ENCODE peak calls at places on chromosome 7, in nine cellular contexts. Q is brain microvascular endothelial cell, V is IMR-90, F is aorta, S is GM23248, R is BE2C, P is mammary epithelial cell, W is body of pancreas, D is heart left ventricle. H is an unnamed sample. For H3K27me3, the result is how much of the 10 kb centered on the place peaks cover.

GRCh38 chr7:149455175-149455950 is 5.5 kb downstream of the ZNF777 start:
- DNase-seq in W (no peak), R (no peak), Q (no peak), S (no peak), V (no peak), F (no peak), P (no peak), D (no peak), H (no peak)

GRCh38 chr7:137146552-137146961 is 197.0 kb downstream of the PTN start:
- DNase-seq in D (no peak), F (no peak), W (no peak), Q (peak), P (peak), R (no peak), S (peak), V (peak), H (no peak)

GRCh38 chr7:134051020-134051419 is 76.1 kb upstream of the LRGUK start:
- DNase-seq in Q (no peak), S (no peak), P (no peak), W (no peak), D (no peak), R (no peak), V (no peak), F (no peak), H (no peak)

GRCh38 chr7:50962962-50963374 is 180.3 kb upstream of the GRB10 start:
- DNase-seq in S (peak), F (peak), R (peak), D (peak), Q (peak), P (peak), W (peak), V (no peak), H (peak)

GRCh38 chr7:40015790-40016296 is 65.8 kb downstream of the CDK13 start:
- DNase-seq in W (peak), D (no peak), P (peak), V (peak), Q (peak), S (peak), R (no peak), F (no peak), H (no peak)

GRCh38 chr7:122515404-122515803 is 183.5 kb downstream of the RNF133 start:
- DNase-seq in D (no peak), Q (no peak), V (no peak), P (no peak), W (peak), R (no peak), F (no peak), S (no peak), H (peak)

GRCh38 chr7:90625562-90625961 is 29.4 kb downstream of the CDK14 start:
- DNase-seq in P (no peak), D (peak), W (peak), F (no peak), Q (peak), S (peak), V (peak), R (peak), H (no peak)

GRCh38 chr7:10022957-10023356 is 950.7 kb upstream of the PHF14 start:
- DNase-seq in P (no peak), R (peak), S (peak), D (no peak), F (no peak), V (no peak), W (peak), Q (peak), H (no peak)

GRCh38 chr7:116524609-116525297 is at the start of gene CAV1:
- DNase-seq in S (peak), D (peak), W (peak), F (peak), V (peak), P (peak), Q (peak), R (no peak), H (peak)

GRCh38 chr7:25314729-25315267 is 86.5 kb upstream of the NPVF start:
- DNase-seq in Q (no peak), W (peak), S (peak), D (no peak), R (no peak), P (no peak), V (no peak), F (no peak), H (peak)

GRCh38 chr7:101754432-101755159 is 62.8 kb upstream of the CUX1 start:
- DNase-seq in V (peak), D (no peak), R (no peak), P (peak), Q (peak), F (no peak), S (peak), W (peak), H (no peak)

GRCh38 chr7:155213385-155213784 is 84.3 kb upstream of the INSIG1 start:
- DNase-seq in P (no peak), D (no peak), R (no peak), V (peak), F (peak), Q (peak), S (peak), W (no peak), H (no peak)

GRCh38 chr7:139075871-139076686 is 33.4 kb downstream of the ZC3HAV1 start:
- DNase-seq in S (no peak), V (no peak), W (no peak), P (no peak), R (no peak), F (no peak), D (no peak), Q (no peak), H (no peak)

GRCh38 chr7:47039089-47039648 is 542.7 kb downstream of the TNS3 start:
- DNase-seq in F (no peak), R (no peak), Q (no peak), S (no peak), D (peak), P (no peak), W (no peak), V (no peak), H (no peak)

GRCh38 chr7:28316489-28316888 is 95.8 kb upstream of the CREB5 start:
- DNase-seq in Q (no peak), P (peak), F (no peak), W (no peak), D (no peak), S (peak), R (no peak), V (peak), H (no peak)

GRCh38 chr7:70698219-70698832 is 433.6 kb upstream of the GALNT17 start:
- DNase-seq in P (peak), Q (peak), S (peak), D (no peak), W (peak), F (no peak), V (peak), R (peak), H (no peak)

GRCh38 chr7:10973061-10973941 is at the start of gene PHF14:
- DNase-seq in S (peak), W (peak), R (peak), F (peak), P (peak), V (peak), D (peak), Q (peak), H (peak)

GRCh38 chr7:158771-159170 is 33.6 kb upstream of the FAM20C start:
- DNase-seq in D (peak), P (no peak), V (no peak), F (peak), W (no peak), Q (no peak), S (no peak), R (no peak), H (no peak)

GRCh38 chr7:13890793-13891192 is 98.7 kb downstream of the ETV1 start:
- DNase-seq in R (no peak), Q (no peak), S (no peak), F (no peak), D (no peak), V (no peak), P (no peak), W (no peak), H (no peak)

GRCh38 chr7:2478387-2478760 is 2.2 kb upstream of the GRIFIN start:
- DNase-seq in P (no peak), Q (no peak), F (peak), V (no peak), R (no peak), S (peak), W (peak), D (peak), H (peak)

GRCh38 chr7:47734287-47734948 is 152.5 kb upstream of the TNS3 start:
- DNase-seq in F (no peak), S (no peak), R (no peak), D (no peak), P (no peak), V (no peak), W (no peak), Q (no peak), H (no peak)

GRCh38 chr7:3244241-3244814 is 56.7 kb upstream of the SDK1 start:
- DNase-seq in D (no peak), P (peak), R (no peak), S (peak), Q (peak), V (peak), W (no peak), F (no peak), H (no peak)

GRCh38 chr7:516606-517456 is 2.8 kb downstream of the PDGFA start:
- DNase-seq in V (peak), S (peak), R (no peak), F (peak), D (peak), Q (peak), W (peak), P (peak), H (peak)

GRCh38 chr7:5598261-5598761 is 174.7 kb upstream of the TNRC18 start:
- DNase-seq in W (no peak), P (no peak), S (peak), V (no peak), Q (no peak), D (no peak), F (no peak), R (no peak), H (no peak)

GRCh38 chr7:73622527-73622908 is 1.8 kb downstream of the MLXIPL start:
- DNase-seq in W (no peak), F (no peak), S (no peak), V (no peak), R (no peak), Q (no peak), P (no peak), D (no peak), H (no peak)
- H3K27me3 ChIP-seq in W (under half), F (under half), S (under half), V (half or more), R (under half), Q (under half), P (under half), D (half or more), H (under half)

GRCh38 chr7:140609646-140610045 is 31.0 kb downstream of the DENND2A start:
- DNase-seq in W (no peak), V (peak), S (peak), F (no peak), R (no peak), P (peak), Q (peak), D (no peak), H (no peak)
- H3K27me3 ChIP-seq in W (under half), V (under half), S (under half), F (under half), R (under half), P (under half), Q (under half), D (under half), H (under half)

GRCh38 chr7:27212587-27213149 is 12.8 kb upstream of the HOXA13 start:
- DNase-seq in Q (no peak), D (no peak), F (peak), W (no peak), P (no peak), R (no peak), V (no peak), S (no peak), H (no peak)

GRCh38 chr7:27213904-27214586 is 14.2 kb upstream of the HOXA13 start:
- DNase-seq in W (no peak), R (no peak), P (no peak), D (no peak), Q (no peak), S (no peak), F (peak), V (no peak), H (no peak)

GRCh38 chr7:27215356-27215755 is 15.5 kb upstream of the HOXA13 start:
- DNase-seq in F (peak), D (no peak), V (no peak), S (no peak), R (no peak), W (no peak), P (no peak), Q (no peak), H (no peak)

GRCh38 chr7:27213150-27213903 is 13.4 kb upstream of the HOXA13 start:
- DNase-seq in W (no peak), R (no peak), P (no peak), S (no peak), V (no peak), F (peak), D (no peak), Q (no peak), H (no peak)

DNA sequence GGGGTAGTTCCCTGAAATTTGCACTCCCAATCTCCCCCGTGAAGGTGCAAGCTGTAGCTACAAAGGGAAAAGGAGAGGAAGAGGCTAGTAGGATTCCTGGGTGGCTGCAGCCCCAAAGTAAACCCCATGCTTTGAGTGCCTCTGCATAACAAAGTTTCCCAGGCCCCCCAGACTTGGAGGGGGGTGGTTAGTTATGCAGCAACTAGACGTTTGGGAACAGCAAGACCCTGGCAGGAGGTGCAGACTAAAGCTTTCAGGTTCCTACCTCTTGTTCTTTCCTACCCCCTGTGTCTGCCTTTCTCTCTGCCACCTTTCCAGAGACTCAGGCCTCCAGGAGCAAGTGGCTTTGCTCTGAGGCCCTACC is 14.7 kb upstream of the HOXA13 start:
- DNase-seq in D (no peak), S (no peak), F (no peak), Q (no peak), P (no peak), V (no peak), W (no peak), R (no peak), H (no peak)
- H3K27me3 ChIP-seq in D (half or more), S (under half), F (under half), Q (half or more), P (under half), V (half or more), W (under half), R (half or more), H (under half)

GRCh38 chr7:156998988-156999610 is 11.4 kb downstream of the MNX1 start:
- DNase-seq in V (no peak), W (no peak), P (no peak), F (no peak), S (no peak), D (no peak), R (no peak), Q (no peak), H (no peak)

GRCh38 chr7:157001920-157002818 is 8.3 kb downstream of the MNX1 start:
- DNase-seq in R (no peak), Q (no peak), S (no peak), W (no peak), D (no peak), F (no peak), P (no peak), V (no peak), H (no peak)

GRCh38 chr7:157000741-157001653 is 9.5 kb downstream of the MNX1 start:
- DNase-seq in S (no peak), Q (no peak), F (no peak), W (no peak), P (no peak), V (no peak), D (no peak), R (no peak), H (no peak)

GRCh38 chr7:156999611-157000046 is 10.8 kb downstream of the MNX1 start:
- DNase-seq in P (no peak), W (peak), Q (no peak), F (peak), S (no peak), D (no peak), V (no peak), R (no peak), H (no peak)

DNA sequence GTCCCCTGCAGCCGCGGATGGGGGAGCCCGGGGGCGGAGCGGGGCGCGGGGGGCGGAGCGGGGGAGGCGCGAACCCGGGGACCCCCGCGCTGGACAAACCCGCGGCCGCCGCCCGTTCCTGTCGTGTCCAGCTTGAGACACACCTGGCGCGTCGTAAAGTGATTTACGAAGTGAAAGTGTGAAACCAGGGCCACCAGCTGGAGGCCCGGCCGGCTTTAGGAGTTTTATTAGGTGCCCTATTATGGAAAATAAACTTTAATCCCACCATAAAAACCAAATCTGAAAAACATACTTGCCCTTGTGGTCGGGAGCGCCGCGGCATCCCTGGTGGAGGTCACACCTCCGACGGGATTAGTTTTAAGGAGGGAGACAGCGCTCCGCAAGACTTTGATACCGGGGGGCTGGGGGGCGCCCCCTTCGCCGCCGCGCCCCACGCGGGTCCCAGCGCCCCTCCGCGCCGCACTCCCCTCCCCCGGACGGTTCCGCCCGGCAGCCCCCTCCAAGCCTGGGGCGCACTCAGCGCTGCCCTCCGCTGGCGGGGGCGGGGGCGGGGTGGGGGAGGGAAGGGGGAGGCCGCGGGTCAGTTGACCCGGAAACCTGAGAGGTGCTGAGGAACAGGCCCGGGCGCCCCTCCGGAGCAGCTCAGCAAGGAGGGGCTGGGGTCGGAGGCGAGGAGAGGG is 10.3 kb downstream of the MNX1 start:
- DNase-seq in F (no peak), D (no peak), S (no peak), P (no peak), R (no peak), V (no peak), W (peak), Q (no peak), H (no peak)
- H3K27me3 ChIP-seq in F (under half), D (half or more), S (half or more), P (under half), R (half or more), V (half or more), W (under half), Q (half or more), H (under half)

GRCh38 chr7:141185369-141185967 is 111.6 kb downstream of the TMEM178B start:
- DNase-seq in D (no peak), V (no peak), Q (no peak), S (no peak), F (no peak), W (no peak), P (no peak), R (no peak), H (no peak)
- H3K27me3 ChIP-seq in D (under half), V (under half), Q (under half), S (under half), F (under half), W (under half), P (under half), R (under half), H (under half)

GRCh38 chr7:29853072-29853471 is 46.8 kb downstream of the WIPF3 start:
- DNase-seq in D (peak), W (peak), F (no peak), P (peak), R (no peak), V (no peak), S (no peak), Q (no peak), H (no peak)

GRCh38 chr7:29844614-29845013 is 38.3 kb downstream of the WIPF3 start:
- DNase-seq in S (no peak), D (no peak), R (no peak), F (no peak), V (no peak), Q (no peak), P (no peak), W (no peak), H (no peak)

GRCh38 chr7:29852457-29852856 is 46.1 kb downstream of the WIPF3 start:
- DNase-seq in V (no peak), F (no peak), W (no peak), R (no peak), P (peak), D (no peak), Q (no peak), S (no peak), H (no peak)

GRCh38 chr7:29851487-29851886 is 45.2 kb downstream of the WIPF3 start:
- DNase-seq in P (no peak), D (peak), F (no peak), V (no peak), W (peak), S (no peak), R (no peak), Q (no peak), H (peak)

DNA sequence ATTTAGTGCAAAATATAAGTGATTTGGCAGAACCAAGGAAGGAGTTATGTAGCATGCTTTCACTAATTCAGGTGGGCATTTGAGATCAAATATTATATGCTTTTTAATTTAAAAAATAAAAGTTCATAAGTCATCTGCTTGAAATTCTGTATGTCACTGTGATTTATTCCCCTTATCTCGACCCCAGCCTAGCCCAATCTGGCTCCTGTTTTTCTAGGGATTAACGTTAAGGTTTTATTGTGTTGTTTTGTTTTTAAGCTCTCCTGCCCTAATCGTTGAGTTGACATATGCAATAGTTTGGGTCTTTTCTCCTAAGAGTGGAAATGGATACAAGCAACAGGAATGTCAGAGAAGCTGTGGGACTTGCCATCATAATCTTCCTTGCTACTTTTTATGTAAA is 42.6 kb downstream of the WIPF3 start:
- DNase-seq in F (no peak), R (no peak), W (no peak), P (no peak), Q (no peak), S (no peak), V (no peak), D (no peak), H (no peak)
- H3K27me3 ChIP-seq in F (under half), R (under half), W (under half), P (under half), Q (under half), S (under half), V (under half), D (under half), H (under half)